ENCODE peak calls at places on chromosomes 11 and 22, in four cellular contexts. G is K562, A is GM12878, D is IMR-90. X is an unnamed sample.
A peak's percentile ranks its signal among the peaks of the same experiment; 100 is the strongest.

GRCh38 chr11:64322925-64323260 is 5.0 kb downstream of the PRDX5 start:
- DNase-seq in G (peak; percentile 42), A (no peak), D (no peak), X (no peak)

GRCh38 chr22:42881982-42882656 is 25.0 kb upstream of the ARFGAP3 start:
- DNase-seq in G (no peak), A (no peak), D (no peak), X (no peak)

GRCh38 chr22:42438293-42438650 is 6.1 kb upstream of the NFAM1 start:
- DNase-seq in G (no peak), A (no peak), D (no peak), X (no peak)

GRCh38 chr11:58650496-58650895 is 28.0 kb downstream of the CNTF start:
- DNase-seq in G (no peak), A (no peak), D (peak; percentile 15), X (no peak)

GRCh38 chr11:12052676-12053605 is 44.5 kb upstream of the DKK3 start:
- DNase-seq in G (no peak), A (no peak), D (no peak), X (no peak)

GRCh38 chr11:57335343-57336110 is at the start of gene SSRP1:
- DNase-seq in G (peak; percentile 94), A (peak; percentile 47), D (peak; percentile 83), X (peak; percentile 82)

GRCh38 chr11:6828103-6828502 is 17.4 kb upstream of the OR10A5 start:
- DNase-seq in G (no peak), A (no peak), D (no peak), X (no peak)

GRCh38 chr22:44357962-44358553 is 45.3 kb upstream of the SHISAL1 start:
- DNase-seq in G (no peak), A (no peak), D (peak; percentile 24), X (no peak)

GRCh38 chr11:65288706-65289536 is 25.7 kb upstream of the CDC42EP2 start:
- DNase-seq in G (no peak), A (no peak), D (no peak), X (no peak)

GRCh38 chr11:10294289-10294953 is 402 bp upstream of the SBF2 start:
- DNase-seq in G (no peak), A (no peak), D (peak; percentile 87), X (peak; percentile 65)

GRCh38 chr11:118672865-118673264 is 6.6 kb downstream of the TREH start:
- DNase-seq in G (peak; percentile 21), A (no peak), D (no peak), X (no peak)
- TF ChIP-seq CHD1 in G (no peak), A (no peak), D (no peak), X (no peak)

GRCh38 chr11:44852159-44852707 is 98.5 kb downstream of the TP53I11 start:
- DNase-seq in G (no peak), A (no peak), D (peak; percentile 50), X (no peak)
- TF ChIP-seq CHD1 in G (no peak), A (no peak), D (no peak), X (no peak)

DNA sequence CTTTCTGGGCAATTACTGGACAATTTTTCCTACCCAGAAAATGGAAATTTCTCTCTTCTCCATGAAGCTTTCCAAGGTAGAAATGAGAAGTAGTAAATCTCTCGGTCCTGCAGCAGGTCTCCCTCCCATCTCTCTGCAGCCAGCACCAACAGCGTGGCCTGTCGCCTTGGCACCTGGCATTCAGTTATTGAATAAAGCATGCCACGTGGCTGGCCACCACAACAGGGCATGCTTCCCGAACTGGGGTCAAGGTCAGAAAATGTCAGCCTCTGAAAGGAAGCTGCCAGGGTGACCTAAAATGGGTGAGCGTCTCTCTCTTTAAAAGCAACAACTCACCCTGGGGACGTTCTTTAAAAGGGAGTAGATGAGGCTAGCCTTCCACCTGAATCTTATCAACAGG is 14.0 kb downstream of the CACNG2 start:
- DNase-seq in G (no peak), A (no peak), D (no peak), X (no peak)
- TF ChIP-seq CHD1 in G (no peak), A (no peak), D (no peak), X (no peak)

DNA sequence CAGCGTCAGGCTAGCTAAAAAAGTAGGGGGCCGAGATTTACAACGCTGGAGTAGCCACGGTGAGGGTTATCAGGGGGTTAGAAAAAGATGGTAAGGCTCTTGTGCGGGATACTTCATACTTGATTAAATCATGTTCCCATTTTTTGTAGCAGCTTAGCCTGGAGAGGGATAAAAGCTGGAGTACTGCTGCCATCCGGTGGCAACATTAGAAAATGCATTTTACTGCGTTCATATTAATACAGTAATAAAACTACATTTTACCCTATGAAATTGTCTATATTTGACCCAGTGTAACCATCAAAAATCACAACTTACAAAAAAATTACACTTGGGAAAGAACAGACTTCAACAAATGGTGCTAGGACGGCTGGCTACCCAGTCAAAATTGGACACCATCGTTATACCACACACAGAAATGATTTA is 17.3 kb downstream of the RPUSD4 start:
- DNase-seq in G (peak; percentile 56), A (no peak), D (peak; percentile 59), X (no peak)
- TF ChIP-seq CHD1 in G (no peak), A (no peak), D (no peak), X (no peak)